ENCODE peak calls at places on chromosomes 11 and 22, in eight cellular contexts. E is aorta, K is heart left ventricle, V is colonic mucosa, X is ovary, F is tibial nerve, P is cardiac muscle cell, Y is GM23248. B is an unnamed sample.

GRCh38 chr11:65420506-65421203 is 1.9 kb upstream of the NEAT1 start:
- DNase-seq in P (no peak), V (no peak), X (peak), Y (no peak), E (no peak), K (no peak), F (no peak), B (peak)

GRCh38 chr11:124935548-124936514 is at the start of gene HEPACAM:
- DNase-seq in Y (no peak), P (no peak), K (no peak), X (no peak), F (no peak), E (no peak), V (no peak), B (no peak)

GRCh38 chr11:65915101-65915820 is 3.6 kb downstream of the C11orf68 start:
- DNase-seq in V (no peak), Y (peak), F (no peak), X (no peak), E (no peak), P (no peak), K (no peak), B (no peak)

GRCh38 chr22:31095637-31096249 is 11.6 kb downstream of the SELENOM start:
- DNase-seq in V (no peak), P (no peak), K (no peak), Y (no peak), F (no peak), X (peak), E (no peak), B (no peak)

GRCh38 chr11:69195819-69196218 is 40.1 kb downstream of the SMIM38 start:
- DNase-seq in V (no peak), K (no peak), X (no peak), E (no peak), F (no peak), P (no peak), Y (no peak), B (no peak)

GRCh38 chr11:24453129-24453723 is 43.6 kb upstream of the LUZP2 start:
- DNase-seq in K (no peak), Y (no peak), P (no peak), V (no peak), X (no peak), E (no peak), F (no peak), B (no peak)

GRCh38 chr11:122556605-122557004 is 98.9 kb upstream of the UBASH3B start:
- DNase-seq in K (no peak), F (no peak), Y (peak), V (no peak), E (peak), X (peak), P (peak), B (peak)

GRCh38 chr11:68010058-68011041 is at the start of gene ALDH3B1:
- DNase-seq in Y (peak), P (peak), K (peak), F (peak), X (peak), E (peak), V (peak), B (peak)

GRCh38 chr11:27205779-27206549 is 157.1 kb downstream of the CCDC34 start:
- DNase-seq in X (no peak), Y (no peak), P (no peak), V (peak), F (no peak), K (no peak), E (no peak), B (no peak)

GRCh38 chr22:26364066-26365015 is 64.7 kb upstream of the ASPHD2 start:
- DNase-seq in V (peak), F (peak), P (peak), K (peak), E (peak), Y (peak), X (no peak), B (peak)

GRCh38 chr11:32140121-32140520 is 49.2 kb downstream of the RCN1 start:
- DNase-seq in X (no peak), Y (no peak), F (no peak), V (no peak), K (no peak), E (no peak), P (no peak), B (no peak)

GRCh38 chr11:74460481-74461154 is 6.7 kb downstream of the KCNE3 start:
- DNase-seq in X (no peak), K (no peak), Y (peak), F (no peak), P (no peak), V (no peak), E (no peak), B (no peak)

GRCh38 chr11:71452354-71453020 is 516 bp upstream of the NADSYN1 start:
- DNase-seq in F (no peak), Y (peak), K (peak), V (peak), X (peak), E (peak), P (peak), B (no peak)

GRCh38 chr22:39703890-39704658 is 133.5 kb downstream of the CACNA1I start:
- DNase-seq in V (peak), P (no peak), X (peak), Y (peak), K (peak), E (no peak), F (no peak), B (peak)

GRCh38 chr11:2562181-2562581 is 117.4 kb downstream of the KCNQ1 start:
- DNase-seq in V (no peak), Y (no peak), F (no peak), E (peak), K (peak), P (no peak), X (no peak), B (peak)

GRCh38 chr11:33542921-33543320 is 157.7 kb downstream of the C11orf91 start:
- DNase-seq in X (peak), P (peak), E (peak), V (peak), K (no peak), F (peak), Y (peak), B (peak)

GRCh38 chr11:117316197-117316961 is at the start of gene BACE1:
- DNase-seq in V (peak), X (peak), F (peak), Y (peak), P (peak), E (peak), K (peak), B (peak)

GRCh38 chr11:6259638-6260019 is at the start of gene CCKBR:
- DNase-seq in K (no peak), X (peak), V (no peak), E (no peak), F (no peak), P (peak), Y (no peak), B (peak)

GRCh38 chr11:120235024-120235628 is 4.8 kb upstream of the POU2F3 start:
- DNase-seq in F (no peak), Y (peak), P (peak), E (peak), V (peak), X (no peak), K (no peak), B (peak)

GRCh38 chr11:116084511-116084910 is 580.3 kb upstream of the CADM1 start:
- DNase-seq in F (no peak), K (no peak), Y (no peak), E (no peak), X (no peak), V (no peak), P (no peak), B (no peak)

GRCh38 chr11:96259053-96259837 is 83.8 kb downstream of the MAML2 start:
- DNase-seq in P (no peak), Y (peak), E (no peak), K (no peak), V (peak), F (no peak), X (no peak), B (no peak)

GRCh38 chr11:59773082-59773438 is 17.9 kb downstream of the STX3 start:
- DNase-seq in P (no peak), E (no peak), X (no peak), K (no peak), V (no peak), F (no peak), Y (no peak), B (no peak)

GRCh38 chr22:40443675-40444482 is 73.5 kb downstream of the SGSM3 start:
- DNase-seq in X (no peak), V (no peak), E (peak), F (peak), Y (peak), P (no peak), K (no peak), B (no peak)

GRCh38 chr11:122159173-122159701 is 43.2 kb upstream of the BLID start:
- DNase-seq in F (no peak), P (peak), K (no peak), E (no peak), X (peak), Y (peak), V (no peak), B (no peak)

GRCh38 chr11:17898071-17898470 is 114.8 kb downstream of the SERGEF start:
- DNase-seq in P (no peak), F (no peak), Y (no peak), V (no peak), K (no peak), X (no peak), E (no peak), B (no peak)

GRCh38 chr11:95487391-95487790 is 256.4 kb upstream of the SESN3 start:
- DNase-seq in V (no peak), K (no peak), E (no peak), Y (peak), P (no peak), F (no peak), X (no peak), B (no peak)

GRCh38 chr22:40407831-40408717 is 37.7 kb downstream of the SGSM3 start:
- DNase-seq in F (no peak), E (no peak), X (no peak), V (no peak), K (no peak), P (no peak), Y (no peak), B (no peak)

GRCh38 chr11:75743711-75744563 is 24.6 kb upstream of the DGAT2 start:
- DNase-seq in X (no peak), F (no peak), Y (no peak), V (no peak), P (no peak), K (no peak), E (no peak), B (no peak)

GRCh38 chr11:110989734-110990133 is 255.8 kb upstream of the POU2AF2 start:
- DNase-seq in V (no peak), E (no peak), F (peak), Y (peak), K (no peak), P (no peak), X (no peak), B (no peak)

GRCh38 chr11:118353084-118353710 is 6.2 kb upstream of the UBE4A start:
- DNase-seq in P (peak), Y (peak), F (no peak), E (no peak), K (no peak), V (no peak), X (no peak), B (no peak)

GRCh38 chr11:43376594-43376993 is 17.9 kb downstream of the TTC17 start:
- DNase-seq in X (no peak), V (no peak), F (no peak), P (no peak), E (no peak), Y (peak), K (no peak), B (no peak)

GRCh38 chr11:64686466-64687175 is 36.4 kb downstream of the NRXN2 start:
- DNase-seq in Y (peak), V (no peak), K (no peak), F (no peak), E (no peak), X (no peak), P (no peak), B (no peak)

GRCh38 chr11:59029490-59029889 is 56.6 kb upstream of the GLYATL1B start:
- DNase-seq in F (no peak), P (no peak), X (no peak), V (no peak), E (no peak), Y (no peak), K (no peak), B (no peak)

GRCh38 chr22:45612451-45612901 is 59.2 kb upstream of the ATXN10 start:
- DNase-seq in K (peak), Y (peak), F (peak), V (no peak), P (no peak), X (peak), E (peak), B (no peak)

GRCh38 chr11:75554258-75555022 is 7.6 kb upstream of the SERPINH1 start:
- DNase-seq in E (peak), V (peak), Y (peak), K (peak), X (peak), P (peak), F (peak), B (peak)

GRCh38 chr11:105741488-105742020 is 131.7 kb downstream of the GRIA4 start:
- DNase-seq in Y (no peak), V (peak), X (no peak), K (no peak), P (no peak), E (no peak), F (no peak), B (no peak)

GRCh38 chr22:23315341-23315917 is 135.1 kb downstream of the BCR start:
- DNase-seq in E (peak), K (peak), Y (peak), F (peak), X (peak), P (peak), V (peak), B (peak)

GRCh38 chr11:134139873-134140331 is 71.0 kb downstream of the JAM3 start:
- DNase-seq in V (peak), F (peak), E (no peak), P (peak), X (peak), K (peak), Y (peak), B (peak)

GRCh38 chr22:30565341-30565740 is 9.1 kb downstream of the GAL3ST1 start:
- DNase-seq in V (no peak), K (no peak), E (no peak), F (no peak), P (no peak), Y (peak), X (no peak), B (no peak)

GRCh38 chr11:19989191-19989590 is 171.1 kb downstream of the DBX1 start:
- DNase-seq in F (no peak), V (no peak), X (no peak), Y (no peak), K (no peak), E (no peak), P (no peak), B (no peak)

GRCh38 chr11:92596596-92597317 is 372.1 kb downstream of the FAT3 start:
- DNase-seq in X (no peak), P (no peak), Y (peak), F (no peak), V (no peak), K (no peak), E (no peak), B (no peak)
- H3K27ac ChIP-seq in X (no peak), P (no peak), Y (peak), F (no peak), V (no peak), K (no peak), E (no peak), B (no peak)

DNA sequence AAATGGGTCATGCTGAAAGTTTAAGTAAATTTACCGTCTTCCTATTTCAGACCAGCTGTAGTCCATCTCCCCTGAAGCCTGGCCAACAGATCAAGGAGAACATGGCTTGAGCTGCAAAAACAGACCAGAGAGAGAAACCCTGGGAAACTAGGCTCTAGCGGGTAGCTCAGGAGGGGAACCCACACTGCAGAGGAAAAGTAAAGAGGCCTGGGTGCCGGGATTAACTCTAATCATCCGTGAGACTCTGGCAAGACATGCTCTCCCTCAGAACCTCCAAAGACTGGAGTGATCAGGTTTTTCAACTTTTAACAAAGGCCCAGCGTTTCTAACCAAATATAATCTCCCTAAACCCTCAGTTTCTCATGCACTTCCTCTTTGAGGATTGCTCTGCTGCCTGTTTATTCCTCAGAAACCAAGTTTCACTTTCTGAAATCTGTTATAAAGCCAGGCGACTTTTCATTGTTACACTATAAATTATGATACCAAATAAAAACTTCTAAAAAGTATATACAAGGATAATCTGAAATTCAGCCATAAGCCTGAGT is 67.4 kb downstream of the GAB2 start:
- DNase-seq in E (no peak), X (peak), K (peak), P (no peak), F (no peak), V (peak), Y (peak), B (no peak)
- H3K4me3 ChIP-seq in E (no peak), X (no peak), K (peak), P (no peak), F (peak), V (peak), Y (peak), B (no peak)

GRCh38 chr11:36619502-36619901 is 21.5 kb upstream of the RAG2 start:
- DNase-seq in K (no peak), V (no peak), X (no peak), E (no peak), Y (no peak), F (no peak), P (peak), B (no peak)
- H3K27ac ChIP-seq in K (peak), V (no peak), X (no peak), E (no peak), Y (no peak), F (no peak), P (peak), B (no peak)

DNA sequence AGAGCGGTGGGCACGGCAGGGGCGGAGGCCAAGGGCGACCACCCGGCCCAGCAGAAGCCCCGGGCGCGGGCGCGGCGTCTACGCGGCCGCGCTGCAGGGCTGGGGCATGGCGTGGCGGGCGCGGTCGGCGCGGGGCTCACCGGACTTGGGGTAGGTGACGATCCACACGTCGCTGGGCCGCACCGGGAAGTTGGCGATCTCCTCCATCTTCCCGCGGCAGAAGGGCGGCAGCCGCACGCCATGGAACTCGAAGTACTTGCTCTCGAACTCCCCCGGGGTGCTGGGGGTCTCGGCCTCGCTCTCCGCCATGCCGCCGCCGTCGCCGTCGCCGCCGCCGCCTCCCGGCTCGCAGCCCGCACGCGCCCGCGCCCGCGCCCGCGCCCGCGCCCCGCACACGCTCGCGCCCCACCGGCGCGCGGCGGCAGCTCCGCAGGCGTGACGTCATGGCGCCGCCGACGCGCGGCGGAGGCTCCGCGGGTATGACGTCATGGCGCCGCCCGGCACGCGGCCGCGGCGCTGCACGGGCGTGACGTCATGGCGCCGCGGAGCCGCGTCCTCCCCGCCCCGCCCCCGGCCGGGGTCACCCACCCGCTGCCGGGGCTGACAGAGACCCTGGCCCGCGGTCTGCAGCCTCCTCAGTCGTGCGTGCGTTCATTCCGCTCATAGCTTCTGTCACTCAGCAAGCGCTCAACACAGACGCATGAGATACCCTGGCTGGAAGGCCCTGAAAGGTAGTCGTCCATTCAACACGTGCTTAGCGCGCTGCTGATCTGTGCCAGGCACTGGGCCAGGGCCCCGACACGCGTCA is at the start of gene SULT4A1:
- DNase-seq in V (no peak), K (no peak), E (no peak), P (peak), Y (peak), F (no peak), X (peak), B (no peak)
- H3K4me3 ChIP-seq in V (no peak), K (no peak), E (no peak), P (peak), Y (no peak), F (no peak), X (no peak), B (peak)

GRCh38 chr11:102546923-102547471 is 16.4 kb upstream of the MMP7 start:
- DNase-seq in F (no peak), K (no peak), Y (no peak), P (no peak), E (no peak), X (no peak), V (no peak), B (no peak)
- H3K27ac ChIP-seq in F (no peak), K (no peak), Y (no peak), P (no peak), E (no peak), X (no peak), V (no peak), B (no peak)

GRCh38 chr11:46293616-46294015 is 16.2 kb downstream of the CREB3L1 start:
- DNase-seq in K (no peak), E (peak), Y (peak), X (no peak), F (no peak), V (no peak), P (no peak), B (no peak)

GRCh38 chr11:46295312-46295995 is 18.0 kb downstream of the CREB3L1 start:
- DNase-seq in Y (peak), F (no peak), P (peak), E (peak), V (no peak), X (peak), K (peak), B (no peak)

GRCh38 chr11:46295996-46296519 is 18.6 kb downstream of the CREB3L1 start:
- DNase-seq in X (no peak), K (no peak), Y (peak), V (no peak), F (no peak), P (no peak), E (no peak), B (no peak)

GRCh38 chr11:46293066-46293465 is 15.6 kb downstream of the CREB3L1 start:
- DNase-seq in F (no peak), X (no peak), E (no peak), K (no peak), Y (no peak), P (no peak), V (no peak), B (no peak)

GRCh38 chr11:46294365-46295309 is 17.2 kb downstream of the CREB3L1 start:
- DNase-seq in F (no peak), E (no peak), V (no peak), K (peak), Y (peak), X (peak), P (peak), B (peak)
- H3K4me3 ChIP-seq in F (peak), E (no peak), V (peak), K (peak), Y (peak), X (peak), P (peak), B (peak)

B was measured in pancreas.